ENCODE peak calls at places on chromosomes 2 and 18, in six cellular contexts. D is effector memory CD4-positive, alpha-beta T cell; F is psoas muscle; M is naive thymus-derived CD4-positive, alpha-beta T cell; S is endodermal cell; V is tibial artery. Q is an unnamed sample. For H3K4me1, the result is how much of the 10 kb centered on the place peaks cover.

GRCh38 chr18:45509535-45509934 is 105.7 kb upstream of the SLC14A2 start:
- DNase-seq in D (no peak), F (no peak), M (no peak), S (no peak), V (no peak), Q (no peak)

GRCh38 chr2:127415593-127416485 is 2.4 kb upstream of the PROC start:
- DNase-seq in D (peak), F (peak), M (peak), S (peak), V (peak), Q (peak)

GRCh38 chr2:41718703-41719102 is 329.1 kb upstream of the PKDCC start:
- DNase-seq in D (no peak), F (no peak), M (no peak), S (no peak), V (no peak), Q (no peak)

GRCh38 chr2:46394649-46395510 is 84.5 kb upstream of the TMEM247 start:
- DNase-seq in D (no peak), F (no peak), M (no peak), S (no peak), V (no peak), Q (no peak)

GRCh38 chr2:42954227-42954962 is 162.0 kb upstream of the HAAO start:
- DNase-seq in D (no peak), F (no peak), M (no peak), S (no peak), V (no peak), Q (no peak)

GRCh38 chr2:105682401-105682800 is 62.3 kb upstream of the NCK2 start:
- DNase-seq in D (no peak), F (no peak), M (no peak), S (no peak), V (no peak), Q (no peak)

GRCh38 chr2:160492401-160493226 is 993 bp downstream of the RBMS1 start:
- DNase-seq in D (peak), F (peak), M (peak), S (peak), V (peak), Q (peak)

GRCh38 chr18:22233271-22233670 is 63.9 kb downstream of the GATA6 start:
- DNase-seq in D (no peak), F (no peak), M (no peak), S (no peak), V (no peak), Q (peak)

GRCh38 chr2:20627712-20628380 is 23.1 kb downstream of the HS1BP3 start:
- DNase-seq in D (no peak), F (peak), M (no peak), S (no peak), V (peak), Q (no peak)

GRCh38 chr2:37882036-37882435 is 43.1 kb upstream of the RMDN2 start:
- DNase-seq in D (no peak), F (no peak), M (no peak), S (no peak), V (no peak), Q (no peak)

GRCh38 chr2:152884088-152884487 is 165.7 kb downstream of the ARL6IP6 start:
- DNase-seq in D (no peak), F (no peak), M (no peak), S (no peak), V (no peak), Q (no peak)

GRCh38 chr2:5401258-5401657 is 290.9 kb upstream of the SOX11 start:
- DNase-seq in D (no peak), F (no peak), M (no peak), S (no peak), V (no peak), Q (no peak)

GRCh38 chr2:167140767-167141166 is 252.5 kb downstream of the XIRP2 start:
- DNase-seq in D (no peak), F (no peak), M (no peak), S (no peak), V (no peak), Q (no peak)

GRCh38 chr2:234963785-234964615 is 12.2 kb downstream of the SH3BP4 start:
- DNase-seq in D (no peak), F (peak), M (no peak), S (peak), V (peak), Q (no peak)

GRCh38 chr2:14806567-14807077 is 174.1 kb downstream of the LRATD1 start:
- DNase-seq in D (no peak), F (no peak), M (no peak), S (no peak), V (no peak), Q (no peak)

GRCh38 chr2:7169631-7170030 is 252.4 kb downstream of the RNF144A start:
- DNase-seq in D (no peak), F (no peak), M (no peak), S (no peak), V (no peak), Q (no peak)

GRCh38 chr18:29644276-29644675 is 1398.3 kb downstream of the DSC3 start:
- DNase-seq in D (no peak), F (no peak), M (no peak), S (no peak), V (no peak), Q (no peak)

GRCh38 chr18:62781893-62782292 is 66.6 kb downstream of the PHLPP1 start:
- DNase-seq in D (no peak), F (peak), M (no peak), S (no peak), V (no peak), Q (no peak)

GRCh38 chr18:54149078-54149697 is 75.3 kb downstream of the MBD2 start:
- DNase-seq in D (no peak), F (peak), M (no peak), S (peak), V (no peak), Q (no peak)

GRCh38 chr2:161030260-161031063 is 129.8 kb upstream of the TANK start:
- DNase-seq in D (no peak), F (peak), M (no peak), S (no peak), V (peak), Q (peak)

GRCh38 chr2:40665493-40666232 is 213.8 kb upstream of the SLC8A1 start:
- DNase-seq in D (no peak), F (no peak), M (no peak), S (no peak), V (no peak), Q (no peak)

GRCh38 chr18:77133051-77133919 is 702 bp upstream of the MBP start:
- DNase-seq in D (no peak), F (peak), M (no peak), S (peak), V (no peak), Q (peak)

GRCh38 chr2:3405308-3405707 is 25.8 kb downstream of the TRAPPC12 start:
- DNase-seq in D (no peak), F (no peak), M (no peak), S (no peak), V (no peak), Q (no peak)

DNA sequence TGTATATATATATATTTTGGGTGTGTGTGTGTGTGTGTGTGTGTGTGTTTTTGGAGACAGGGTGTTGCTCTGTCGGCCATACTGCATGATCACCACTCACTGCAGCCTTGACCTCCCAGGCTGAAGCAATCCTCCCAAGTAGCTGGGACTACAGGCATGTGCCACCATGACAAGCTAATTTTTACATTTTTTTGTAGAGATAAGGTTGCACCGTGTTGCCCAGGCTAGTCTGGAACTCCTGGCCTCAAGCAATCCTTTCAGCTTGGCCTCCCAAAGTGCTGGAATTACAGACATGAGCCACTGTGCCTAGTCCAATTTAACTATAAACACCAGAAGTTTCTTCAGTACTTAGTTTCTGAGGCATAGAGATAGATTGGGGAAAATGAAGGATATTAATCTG is 18.3 kb downstream of the LIMS1 start:
- DNase-seq in D (no peak), F (no peak), M (no peak), S (no peak), V (no peak), Q (no peak)
- H3K4me1 ChIP-seq in D (under half), F (under half), M (under half), S (under half), V (under half), Q (under half)

DNA sequence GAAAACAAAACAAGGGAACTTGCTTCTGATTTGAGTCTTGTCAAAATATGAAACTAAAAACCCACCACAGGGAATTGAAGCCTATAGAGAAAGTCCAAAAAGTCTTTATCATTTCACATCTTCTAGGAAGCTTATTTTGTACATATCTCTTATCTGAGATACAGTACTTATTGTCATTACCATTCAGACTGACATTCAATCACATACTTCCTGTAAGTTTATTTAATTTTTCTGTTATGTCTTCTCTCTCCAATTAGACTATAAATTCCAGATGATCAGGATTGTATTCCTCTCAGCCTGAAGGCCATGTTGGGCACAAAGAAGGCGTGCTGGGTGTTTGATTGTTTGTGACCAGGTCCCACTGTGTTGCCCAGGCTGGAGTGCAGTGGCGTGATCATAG is 59.2 kb downstream of the METTL4 start:
- DNase-seq in D (no peak), F (no peak), M (no peak), S (no peak), V (no peak), Q (no peak)
- H3K4me1 ChIP-seq in D (under half), F (under half), M (under half), S (under half), V (under half), Q (under half)

DNA sequence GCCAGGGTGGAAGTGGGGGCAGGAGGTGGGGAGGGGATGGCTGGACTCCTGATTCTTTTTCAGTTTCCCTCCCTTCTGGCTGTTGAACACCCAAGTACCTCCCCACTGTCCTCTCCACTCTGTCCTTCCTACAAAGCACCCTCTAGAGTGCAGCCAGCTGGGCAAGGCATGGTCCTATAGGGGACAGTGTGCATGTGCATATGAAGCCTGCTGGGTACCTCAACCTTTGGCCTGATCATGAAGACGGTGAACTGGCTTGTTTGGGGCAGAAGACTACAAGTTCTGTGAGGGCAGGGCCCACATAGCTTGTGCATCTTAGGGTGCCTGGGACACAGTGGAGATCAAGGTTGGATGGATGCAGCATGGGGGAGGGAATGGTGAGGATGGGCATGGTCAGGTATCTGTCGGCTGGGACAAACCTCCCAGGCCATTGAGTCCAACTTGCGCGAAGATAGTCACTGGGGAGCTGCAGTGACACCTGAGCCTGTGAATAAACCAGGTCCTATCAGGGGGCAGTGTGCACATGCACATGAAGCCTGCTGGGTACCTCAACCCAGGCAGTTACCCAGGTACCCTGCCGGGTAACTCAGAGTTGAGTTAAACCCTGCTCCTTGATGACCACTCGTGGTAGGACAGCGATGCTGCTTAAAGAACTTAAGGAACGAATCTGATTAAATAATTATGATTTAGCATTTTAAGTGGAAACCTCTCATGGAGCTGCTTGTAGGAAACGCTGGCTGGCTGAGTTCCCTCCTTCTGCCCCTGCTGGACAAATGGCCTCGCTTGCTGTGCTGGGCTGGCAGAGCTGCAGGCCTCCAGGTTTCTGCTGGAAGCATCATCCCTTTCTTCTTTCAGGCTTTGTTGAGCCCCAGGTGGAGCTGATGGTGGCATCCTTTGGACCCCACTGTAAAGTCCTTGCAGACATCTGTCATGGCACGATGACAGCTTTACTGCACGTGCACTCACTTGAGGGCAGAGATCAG is 84.0 kb downstream of the POLR1A start:
- DNase-seq in D (no peak), F (no peak), M (no peak), S (peak), V (peak), Q (no peak)
- H3K4me1 ChIP-seq in D (under half), F (under half), M (under half), S (under half), V (under half), Q (under half)

GRCh38 chr2:180991820-180992219 is 11.4 kb downstream of the UBE2E3 start:
- DNase-seq in D (no peak), F (no peak), M (no peak), S (no peak), V (no peak), Q (no peak)

GRCh38 chr2:180991361-180991760 is 11.0 kb downstream of the UBE2E3 start:
- DNase-seq in D (no peak), F (no peak), M (no peak), S (no peak), V (no peak), Q (no peak)

GRCh38 chr2:180992994-180993393 is 12.6 kb downstream of the UBE2E3 start:
- DNase-seq in D (no peak), F (no peak), M (no peak), S (no peak), V (no peak), Q (no peak)

GRCh38 chr2:180990337-180990736 is 9.9 kb downstream of the UBE2E3 start:
- DNase-seq in D (no peak), F (no peak), M (no peak), S (no peak), V (no peak), Q (no peak)

DNA sequence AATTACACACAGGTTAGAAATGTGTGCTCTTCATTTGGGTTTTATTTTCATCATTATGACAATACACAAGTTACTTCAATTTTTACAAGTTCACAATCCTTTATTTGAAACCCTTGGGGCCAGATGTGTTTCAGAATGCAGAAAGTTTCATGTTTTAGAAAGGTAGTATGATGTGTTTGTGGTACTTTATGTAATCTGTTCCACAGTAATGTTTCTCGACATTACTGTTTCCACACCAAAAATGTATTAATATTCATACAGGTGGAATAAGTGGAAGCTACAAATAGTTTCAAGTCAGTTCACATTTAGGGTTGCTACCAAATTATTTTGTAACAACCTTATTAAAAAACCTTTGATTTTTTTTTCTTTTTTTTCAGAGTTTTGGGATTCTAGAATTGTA is 10.4 kb downstream of the UBE2E3 start:
- DNase-seq in D (no peak), F (no peak), M (no peak), S (no peak), V (no peak), Q (no peak)
- H3K4me1 ChIP-seq in D (under half), F (half or more), M (under half), S (under half), V (under half), Q (under half)

DNA sequence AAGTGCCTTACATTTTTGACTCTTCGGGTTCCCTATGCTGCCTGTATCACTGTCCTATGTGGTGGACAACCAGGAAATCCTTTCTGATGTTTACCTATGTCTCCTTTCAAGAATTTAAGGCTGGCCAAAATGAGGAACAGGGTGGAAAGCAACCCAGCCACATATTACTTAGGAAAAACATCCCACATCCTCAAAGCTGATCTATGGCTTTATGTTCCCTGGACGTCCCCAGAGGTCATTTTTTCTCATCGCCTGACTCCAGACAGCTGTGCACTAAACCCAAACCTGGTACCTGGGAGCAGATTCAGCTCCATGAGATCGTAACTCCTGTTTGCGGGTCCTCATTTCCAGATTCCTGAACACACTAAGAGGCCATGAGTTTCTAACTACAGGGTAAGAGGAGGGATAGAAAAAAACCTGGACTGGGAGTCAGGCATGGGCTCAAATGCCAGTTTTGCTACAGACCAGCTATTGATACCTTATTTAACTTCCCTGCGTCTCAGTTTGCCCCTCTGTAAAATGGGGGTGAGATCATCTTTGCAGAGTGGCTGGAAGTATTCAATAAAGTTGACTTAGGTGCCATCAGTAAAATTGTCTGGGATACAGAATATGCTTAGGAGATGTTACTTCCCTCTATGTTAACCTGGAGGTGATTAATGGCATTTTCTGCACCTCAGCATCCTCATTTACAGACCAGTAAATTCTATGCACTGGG is 70.8 kb downstream of the TNS1 start:
- DNase-seq in D (no peak), F (no peak), M (no peak), S (no peak), V (no peak), Q (no peak)
- H3K4me1 ChIP-seq in D (under half), F (half or more), M (under half), S (under half), V (under half), Q (under half)